ENCODE peak calls at places on chromosomes 11 and 22, in four cellular contexts. X is sigmoid colon, O is stomach, I is A549. N is an unnamed sample.
A peak's percentile ranks its signal among the peaks of the same experiment; 100 is the strongest.

GRCh38 chr11:111734383-111735261 is 31.6 kb downstream of the PPP2R1B start:
- DNase-seq in X (no peak), O (no peak), I (no peak), N (no peak)

GRCh38 chr22:46001426-46002106 is 24.6 kb upstream of the WNT7B start:
- DNase-seq in X (peak; percentile 65), O (no peak), I (no peak), N (no peak)

GRCh38 chr11:69442012-69442806 is 39.3 kb upstream of the LINC01488 start:
- DNase-seq in X (peak; percentile 46), O (no peak), I (no peak), N (no peak)

GRCh38 chr11:100356035-100356434 is 331.1 kb upstream of the ARHGAP42 start:
- DNase-seq in X (no peak), O (no peak), I (no peak), N (no peak)

GRCh38 chr11:12361650-12362049 is 15.7 kb upstream of the PARVA start:
- DNase-seq in X (no peak), O (no peak), I (no peak), N (no peak)

GRCh38 chr11:123183391-123184099 is 11.5 kb downstream of the CLMP start:
- DNase-seq in X (no peak), O (no peak), I (no peak), N (no peak)

GRCh38 chr11:78350646-78351165 is 66.9 kb downstream of the GAB2 start:
- DNase-seq in X (peak; percentile 63), O (no peak), I (no peak), N (peak; percentile 7)

GRCh38 chr11:75319035-75319877 is 32.2 kb downstream of the ARRB1 start:
- DNase-seq in X (no peak), O (peak; percentile 80), I (no peak), N (no peak)

GRCh38 chr11:72038491-72038890 is 39.8 kb downstream of the IL18BP start:
- DNase-seq in X (peak; percentile 94), O (peak; percentile 55), I (no peak), N (peak; percentile 51)

GRCh38 chr11:9825895-9826294 is 162.0 kb downstream of the SWAP70 start:
- DNase-seq in X (no peak), O (no peak), I (no peak), N (no peak)

GRCh38 chr11:94784884-94785283 is 16.7 kb downstream of the AMOTL1 start:
- DNase-seq in X (no peak), O (no peak), I (no peak), N (no peak)

DNA sequence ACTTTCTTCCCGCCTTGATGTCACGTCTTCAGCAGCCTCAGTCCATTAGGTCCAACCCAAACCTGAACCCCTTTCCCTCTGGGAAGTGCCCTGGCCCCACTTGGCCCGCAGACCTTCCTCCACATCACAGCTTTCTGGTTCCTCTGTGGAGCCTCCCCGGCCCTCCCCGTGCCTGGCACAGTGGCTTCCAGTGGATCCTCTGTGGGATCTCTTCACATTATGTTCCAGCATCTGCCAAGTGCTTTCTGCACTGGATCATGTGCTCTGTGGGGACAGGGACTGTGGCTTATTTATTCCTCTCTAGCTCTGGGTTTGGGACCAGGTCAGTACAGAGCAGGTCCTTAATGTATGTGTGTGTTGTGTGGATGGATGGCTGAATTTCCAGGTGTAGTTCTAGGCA is 30.9 kb downstream of the POLR3H start:
- DNase-seq in X (no peak), O (no peak), I (no peak), N (no peak)
- TF ChIP-seq POLR2A in X (no peak), O (no peak), I (no peak), N (no peak)

DNA sequence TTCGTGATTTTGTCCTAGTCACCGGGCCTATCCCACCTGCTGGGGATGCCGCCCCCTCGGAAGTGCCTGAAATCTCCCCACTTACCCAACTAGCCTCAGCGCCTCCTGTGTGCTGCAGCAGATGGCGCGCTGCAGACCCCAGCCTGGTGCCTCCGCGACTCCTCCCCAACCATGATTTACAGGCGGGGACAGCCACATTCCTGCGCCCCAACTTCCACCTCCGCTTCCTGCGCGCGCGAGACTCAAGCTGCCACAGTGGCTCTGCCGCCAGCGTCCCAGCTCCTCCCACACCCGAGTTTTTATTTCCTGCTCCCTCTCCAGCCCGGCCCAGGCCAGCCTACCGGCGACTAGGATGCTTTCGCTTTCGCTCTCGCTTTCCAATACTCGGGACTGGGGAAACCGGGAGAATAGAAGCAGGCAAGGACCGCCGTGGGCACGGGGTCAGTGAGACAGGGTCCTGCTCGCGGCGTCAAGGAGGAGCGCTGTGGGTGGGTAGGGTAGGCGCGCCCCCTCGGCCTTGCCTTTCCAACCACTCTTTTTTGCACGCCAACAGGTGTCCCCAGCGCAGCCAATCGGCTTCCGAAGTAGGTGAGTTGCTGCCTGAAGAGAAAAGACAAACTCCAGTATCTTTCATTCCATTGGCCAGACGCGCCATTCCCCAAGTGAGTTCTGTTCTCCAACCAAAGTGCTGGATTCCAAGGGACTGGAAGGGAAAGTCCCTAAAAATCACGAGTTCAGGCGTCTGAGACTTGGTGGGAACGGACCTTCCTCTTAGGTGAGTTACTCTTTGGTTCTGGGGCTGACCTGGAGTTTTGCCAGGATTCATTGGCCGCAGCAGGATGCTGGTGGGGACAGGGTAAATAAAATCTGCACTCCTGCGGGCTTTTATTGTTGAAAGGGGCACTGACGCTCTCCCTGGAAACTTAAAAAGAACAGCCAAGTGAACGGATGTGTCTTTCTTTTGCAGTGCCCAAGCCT is at the start of gene FAM111A:
- DNase-seq in X (peak; percentile 94), O (peak; percentile 92), I (peak; percentile 81), N (peak; percentile 84)
- TF ChIP-seq POLR2A in X (no peak), O (no peak), I (peak; percentile 42), N (peak; percentile 44)

GRCh38 chr22:34761111-34761510 is 304.8 kb upstream of the ISX start:
- DNase-seq in X (no peak), O (no peak), I (no peak), N (no peak)
- TF ChIP-seq POLR2A in X (no peak), O (no peak), I (no peak), N (no peak)

DNA sequence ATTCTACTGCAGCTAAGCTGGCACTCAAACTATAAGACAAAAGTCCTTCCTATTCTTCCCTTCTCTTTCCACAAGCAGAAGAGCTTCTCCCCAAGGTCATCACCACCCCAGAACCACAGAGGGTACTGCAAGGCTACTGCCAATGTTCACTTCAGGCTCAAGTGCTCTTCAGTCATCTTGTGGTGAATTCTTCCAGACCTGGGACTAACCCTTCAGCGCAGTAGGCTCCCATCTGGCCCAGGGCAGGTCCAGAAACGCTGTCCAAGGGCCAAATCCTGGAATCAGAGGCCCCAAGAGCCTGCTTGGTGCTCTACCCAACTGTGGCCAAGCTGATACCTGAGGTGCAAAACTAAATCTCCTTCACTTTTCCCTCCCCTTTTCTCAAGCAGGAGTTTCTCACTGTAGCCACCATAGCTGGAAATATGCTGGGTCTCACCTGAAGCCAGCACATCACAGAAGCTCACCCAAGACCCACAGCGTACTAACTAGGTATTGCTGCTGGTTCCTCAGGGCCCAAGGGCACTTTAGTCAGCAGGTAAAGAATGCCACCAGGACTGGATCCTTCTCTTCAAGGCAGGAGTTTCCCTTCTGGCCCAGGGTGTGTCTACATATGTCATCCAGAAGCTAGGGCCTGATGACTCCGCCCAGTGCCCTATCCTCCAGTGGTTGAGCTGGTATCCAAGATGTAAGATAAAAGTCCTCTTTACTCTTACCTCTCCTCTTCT is 27.8 kb downstream of the FCHSD2 start:
- DNase-seq in X (no peak), O (no peak), I (no peak), N (no peak)
- TF ChIP-seq POLR2A in X (no peak), O (no peak), I (no peak), N (no peak)

DNA sequence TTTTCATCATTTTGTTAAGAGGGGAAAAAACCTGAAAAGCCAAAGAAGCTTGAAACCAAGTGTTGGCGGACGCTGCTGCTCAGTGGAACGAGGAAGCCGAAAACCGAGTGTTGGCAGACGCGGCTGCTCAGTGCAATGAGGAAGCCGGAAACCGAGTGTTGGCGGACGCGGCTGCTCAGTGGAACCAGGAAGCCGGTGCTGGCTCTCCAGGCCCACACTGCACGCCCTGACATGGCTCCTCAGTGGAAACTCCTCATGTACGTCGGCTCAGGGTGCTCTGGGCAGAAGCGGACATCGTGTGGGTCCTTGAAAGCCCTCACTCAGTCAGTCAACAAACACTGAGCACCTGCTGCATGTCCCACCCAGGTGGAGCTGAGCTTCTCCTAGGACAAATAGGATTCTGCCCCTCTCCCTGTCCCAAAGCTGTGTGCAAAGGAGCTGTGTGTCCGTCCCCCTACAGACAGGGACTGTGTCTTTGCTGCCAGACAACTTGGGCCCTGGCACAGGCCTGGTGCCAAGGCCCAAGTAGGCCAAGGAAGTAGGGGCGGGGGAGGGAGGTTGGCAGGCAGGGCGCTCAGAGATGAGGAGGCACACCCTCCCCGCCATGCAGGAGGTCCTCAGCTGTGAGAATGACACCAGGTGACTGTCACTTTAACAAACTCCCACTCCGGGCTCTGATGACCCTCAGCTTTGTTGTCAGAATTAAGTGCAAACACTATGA is 37.3 kb downstream of the PHF21B start:
- DNase-seq in X (no peak), O (no peak), I (no peak), N (no peak)
- TF ChIP-seq POLR2A in X (no peak), O (no peak), I (no peak), N (no peak)

GRCh38 chr22:37639070-37639760 is at the start of gene SH3BP1:
- DNase-seq in X (no peak), O (peak; percentile 59), I (no peak), N (peak; percentile 41)
- TF ChIP-seq POLR2A in X (no peak), O (no peak), I (no peak), N (no peak)

GRCh38 chr22:29078869-29079207 is 6.0 kb downstream of the KREMEN1 start:
- DNase-seq in X (no peak), O (no peak), I (no peak), N (no peak)

GRCh38 chr22:29078036-29078868 is 5.4 kb downstream of the KREMEN1 start:
- DNase-seq in X (no peak), O (no peak), I (no peak), N (no peak)

GRCh38 chr22:29081499-29082236 is 8.8 kb downstream of the KREMEN1 start:
- DNase-seq in X (no peak), O (no peak), I (no peak), N (no peak)

GRCh38 chr22:29079218-29079901 is 6.5 kb downstream of the KREMEN1 start:
- DNase-seq in X (no peak), O (no peak), I (no peak), N (peak; percentile 43)

GRCh38 chr22:29080061-29080975 is 7.5 kb downstream of the KREMEN1 start:
- DNase-seq in X (no peak), O (no peak), I (no peak), N (no peak)
- TF ChIP-seq POLR2A in X (no peak), O (no peak), I (no peak), N (no peak)

DNA sequence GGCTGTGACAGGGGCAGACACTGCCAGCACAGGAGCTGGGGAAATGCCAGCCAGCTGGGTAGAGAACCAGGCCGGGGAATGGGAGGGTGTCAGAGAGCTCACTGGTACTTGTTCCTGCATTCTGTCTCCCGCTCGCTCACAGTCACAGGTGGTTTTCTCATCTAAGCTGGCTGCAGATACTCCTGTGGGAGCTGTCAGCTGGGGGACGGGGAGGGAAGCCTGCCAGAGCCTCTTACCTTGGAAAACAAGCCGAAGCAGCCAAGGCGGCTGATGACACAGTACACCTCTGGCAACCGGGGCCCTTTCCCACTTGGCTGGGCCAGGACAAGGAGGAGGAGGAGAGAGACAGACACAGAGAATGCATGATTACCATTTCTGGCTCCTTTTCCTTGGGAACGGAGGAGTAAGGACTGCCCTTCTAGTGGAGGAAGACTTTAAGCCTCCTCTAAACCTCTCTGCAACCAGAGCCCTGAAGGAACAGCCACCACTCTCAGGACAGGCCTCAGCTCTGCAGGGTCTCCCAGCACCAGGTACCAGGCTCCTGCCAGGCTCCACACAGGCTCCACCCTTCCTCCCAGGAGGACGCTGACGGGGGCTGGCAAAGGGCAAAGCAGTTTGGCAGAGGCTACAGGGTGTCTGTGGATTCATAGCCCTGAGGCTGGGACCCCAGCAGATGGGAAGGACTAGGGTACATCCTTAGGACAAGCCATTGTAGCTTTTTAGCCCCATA is 25.1 kb downstream of the RPL27A start:
- DNase-seq in X (peak; percentile 99), O (no peak), I (no peak), N (no peak)
- TF ChIP-seq POLR2A in X (no peak), O (no peak), I (no peak), N (no peak)